ENCODE peak calls at places on chromosome 18, in five cellular contexts. One of them, this sample, is unnamed.

GRCh38 chr18:6521804-6522418 is 107.2 kb upstream of the L3MBTL4 start:
- DNase-seq in fibroblast of villous mesenchyme: peak
- DNase-seq in Daoy: peak
- DNase-seq in T-helper 9 cell: no peak
- DNase-seq in HEK293T: peak
- DNase-seq in this sample: peak

GRCh38 chr18:42915240-42915791 is 200.2 kb downstream of the RIT2 start:
- DNase-seq in fibroblast of villous mesenchyme: no peak
- DNase-seq in Daoy: no peak
- DNase-seq in T-helper 9 cell: no peak
- DNase-seq in HEK293T: no peak
- DNase-seq in this sample: no peak

GRCh38 chr18:65255417-65255816 is 495.4 kb upstream of the CDH7 start:
- DNase-seq in fibroblast of villous mesenchyme: no peak
- DNase-seq in Daoy: no peak
- DNase-seq in T-helper 9 cell: no peak
- DNase-seq in HEK293T: no peak
- DNase-seq in this sample: no peak

GRCh38 chr18:73827801-73828200 is 319.8 kb downstream of the FBXO15 start:
- DNase-seq in fibroblast of villous mesenchyme: no peak
- DNase-seq in Daoy: no peak
- DNase-seq in T-helper 9 cell: no peak
- DNase-seq in HEK293T: no peak
- DNase-seq in this sample: no peak

GRCh38 chr18:37282386-37283037 is 283.1 kb downstream of the CELF4 start:
- DNase-seq in fibroblast of villous mesenchyme: no peak
- DNase-seq in Daoy: no peak
- DNase-seq in T-helper 9 cell: no peak
- DNase-seq in HEK293T: peak
- DNase-seq in this sample: peak

GRCh38 chr18:63374520-63374919 is 7.5 kb upstream of the KDSR start:
- DNase-seq in fibroblast of villous mesenchyme: peak
- DNase-seq in Daoy: no peak
- DNase-seq in T-helper 9 cell: no peak
- DNase-seq in HEK293T: no peak
- DNase-seq in this sample: no peak

GRCh38 chr18:26818461-26818860 is 47.0 kb downstream of the AQP4 start:
- DNase-seq in fibroblast of villous mesenchyme: no peak
- DNase-seq in Daoy: no peak
- DNase-seq in T-helper 9 cell: no peak
- DNase-seq in HEK293T: no peak
- DNase-seq in this sample: no peak

GRCh38 chr18:13577091-13577697 is 149.2 kb downstream of the FAM210A start:
- DNase-seq in fibroblast of villous mesenchyme: peak
- DNase-seq in Daoy: peak
- DNase-seq in T-helper 9 cell: no peak
- DNase-seq in HEK293T: no peak
- DNase-seq in this sample: no peak

GRCh38 chr18:11572201-11572600 is 37.2 kb upstream of the SLC35G4 start:
- DNase-seq in fibroblast of villous mesenchyme: no peak
- DNase-seq in Daoy: no peak
- DNase-seq in T-helper 9 cell: no peak
- DNase-seq in HEK293T: no peak
- DNase-seq in this sample: no peak